ENCODE peak calls at places on chromosomes 11 and 22, in seven cellular contexts. V is heart right ventricle; D is activated CD8-positive, alpha-beta memory T cell treated with anti-CD3 and anti-CD28 coated beads, Interleukin-2, amount 10 ng/mL, durations not matched to agents 7 days and 5 days; Z is Right ventricle myocardium inferior; E is WTC11; N is activated T-cell treated with anti-CD3 and anti-CD28 coated beads, Interleukin-2, amount 50 U/mL, for 72 hours; G is heart left ventricle. O is an unnamed sample.

GRCh38 chr11:96070453-96070852 is 146.5 kb upstream of the MTMR2 start:
- ATAC-seq in V (no peak), D (no peak), Z (no peak), E (no peak), N (no peak), G (no peak), O (no peak)

GRCh38 chr11:76266269-76266668 is 60.0 kb upstream of the WNT11 start:
- ATAC-seq in V (peak), D (no peak), Z (no peak), E (no peak), N (peak), G (peak), O (peak)

GRCh38 chr22:20571531-20572007 is 64.2 kb downstream of the MED15 start:
- ATAC-seq in V (no peak), D (no peak), Z (no peak), E (peak), N (no peak), G (no peak), O (no peak)

GRCh38 chr22:45878051-45878764 is 98.8 kb downstream of the WNT7B start:
- ATAC-seq in V (peak), D (no peak), Z (peak), E (no peak), N (no peak), G (peak), O (no peak)

GRCh38 chr11:10844816-10845215 is 13.0 kb downstream of the ZBED5 start:
- ATAC-seq in V (no peak), D (no peak), Z (no peak), E (no peak), N (no peak), G (peak), O (no peak)

GRCh38 chr11:77176996-77177395 is 49.0 kb downstream of the MYO7A start:
- ATAC-seq in V (no peak), D (no peak), Z (no peak), E (no peak), N (no peak), G (no peak), O (no peak)

GRCh38 chr11:124832571-124832970 is 32.4 kb upstream of the MSANTD2 start:
- ATAC-seq in V (no peak), D (no peak), Z (no peak), E (no peak), N (no peak), G (no peak), O (peak)

GRCh38 chr11:131373756-131374155 is 3.3 kb downstream of the NTM start:
- ATAC-seq in V (no peak), D (no peak), Z (no peak), E (no peak), N (no peak), G (no peak), O (no peak)

GRCh38 chr11:1005913-1006312 is 30.6 kb downstream of the MUC6 start:
- ATAC-seq in V (peak), D (no peak), Z (no peak), E (no peak), N (no peak), G (peak), O (peak)

GRCh38 chr22:28296452-28296851 is 377.4 kb upstream of the PITPNB start:
- ATAC-seq in V (no peak), D (no peak), Z (no peak), E (no peak), N (no peak), G (no peak), O (no peak)

GRCh38 chr11:111665779-111666178 is 63.5 kb downstream of the SIK2 start:
- ATAC-seq in V (no peak), D (no peak), Z (no peak), E (peak), N (no peak), G (peak), O (no peak)

GRCh38 chr11:47714554-47715081 is 551 bp downstream of the AGBL2 start:
- ATAC-seq in V (peak), D (peak), Z (peak), E (peak), N (peak), G (peak), O (peak)

GRCh38 chr11:106231591-106231990 is 154.1 kb downstream of the AASDHPPT start:
- ATAC-seq in V (peak), D (no peak), Z (no peak), E (no peak), N (no peak), G (no peak), O (no peak)

GRCh38 chr11:118996926-118997626 is 862 bp upstream of the CENATAC start:
- ATAC-seq in V (peak), D (peak), Z (peak), E (peak), N (peak), G (peak), O (peak)

O was measured in esophagus mucosa.